ENCODE peak calls at places on chromosomes 1 and 21, in nine cellular contexts. G is heart right ventricle, Y is HL-60, Q is astrocyte of the spinal cord, P is tibial nerve, W is A549, J is bronchial epithelial cell, L is cardiac muscle cell, N is pancreas. Z is an unnamed sample.

GRCh38 chr1:90802622-90803021 is 85.5 kb upstream of the BARHL2 start:
- DNase-seq in G (no peak), Y (no peak), Q (no peak), P (no peak), W (no peak), J (no peak), L (no peak), N (no peak), Z (no peak)

GRCh38 chr1:173900427-173900826 is 16.7 kb downstream of the SERPINC1 start:
- DNase-seq in G (no peak), Y (no peak), Q (no peak), P (no peak), W (no peak), J (no peak), L (no peak), N (no peak), Z (no peak)

GRCh38 chr1:55081188-55081904 is 42.0 kb downstream of the PCSK9 start:
- DNase-seq in G (no peak), Y (no peak), Q (peak), P (no peak), W (no peak), J (peak), L (peak), N (no peak), Z (no peak)

GRCh38 chr1:66984491-66984890 is 59.7 kb downstream of the MIER1 start:
- DNase-seq in G (no peak), Y (no peak), Q (no peak), P (no peak), W (no peak), J (no peak), L (no peak), N (no peak), Z (peak)

GRCh38 chr1:226644541-226645176 is 94.4 kb downstream of the ITPKB start:
- DNase-seq in G (no peak), Y (no peak), Q (no peak), P (no peak), W (no peak), J (no peak), L (no peak), N (peak), Z (no peak)

GRCh38 chr1:175317309-175317708 is 124.7 kb upstream of the KIAA0040 start:
- DNase-seq in G (no peak), Y (no peak), Q (no peak), P (no peak), W (no peak), J (no peak), L (peak), N (no peak), Z (no peak)

GRCh38 chr1:237124856-237125462 is 83.0 kb downstream of the RYR2 start:
- DNase-seq in G (no peak), Y (peak), Q (no peak), P (no peak), W (peak), J (no peak), L (peak), N (no peak), Z (peak)

GRCh38 chr1:186206046-186206564 is 168.9 kb downstream of the TPR start:
- DNase-seq in G (no peak), Y (no peak), Q (no peak), P (no peak), W (no peak), J (no peak), L (no peak), N (no peak), Z (no peak)

GRCh38 chr1:97017895-97018294 is 296.3 kb downstream of the PTBP2 start:
- DNase-seq in G (no peak), Y (no peak), Q (no peak), P (no peak), W (peak), J (peak), L (no peak), N (no peak), Z (no peak)

GRCh38 chr1:115495603-115496002 is 146.2 kb upstream of the VANGL1 start:
- DNase-seq in G (no peak), Y (no peak), Q (peak), P (no peak), W (no peak), J (peak), L (no peak), N (no peak), Z (no peak)

GRCh38 chr21:38937286-38937790 is 131.6 kb downstream of the ETS2 start:
- DNase-seq in G (no peak), Y (no peak), Q (no peak), P (no peak), W (no peak), J (no peak), L (no peak), N (no peak), Z (no peak)

GRCh38 chr1:150551784-150552691 is 2.8 kb downstream of the ADAMTSL4 start:
- DNase-seq in G (peak), Y (peak), Q (peak), P (peak), W (peak), J (peak), L (peak), N (no peak), Z (no peak)

GRCh38 chr1:165854101-165854845 is 26.9 kb downstream of the UCK2 start:
- DNase-seq in G (no peak), Y (peak), Q (peak), P (no peak), W (peak), J (peak), L (peak), N (no peak), Z (no peak)

GRCh38 chr1:169240449-169241242 is 127.0 kb downstream of the NME7 start:
- DNase-seq in G (no peak), Y (no peak), Q (no peak), P (no peak), W (no peak), J (peak), L (peak), N (no peak), Z (no peak)

GRCh38 chr1:157961805-157962762 is 31.4 kb upstream of the KIRREL1 start:
- DNase-seq in G (no peak), Y (no peak), Q (peak), P (no peak), W (peak), J (peak), L (peak), N (no peak), Z (no peak)

GRCh38 chr1:29270881-29271390 is 34.6 kb downstream of the PTPRU start:
- DNase-seq in G (no peak), Y (no peak), Q (no peak), P (no peak), W (no peak), J (no peak), L (no peak), N (no peak), Z (no peak)

GRCh38 chr1:9996624-9997582 is at the start of gene RBP7:
- DNase-seq in G (peak), Y (peak), Q (no peak), P (no peak), W (peak), J (peak), L (no peak), N (peak), Z (peak)

GRCh38 chr1:109979489-109980091 is 5.0 kb upstream of the AHCYL1 start:
- DNase-seq in G (no peak), Y (no peak), Q (peak), P (no peak), W (peak), J (peak), L (peak), N (no peak), Z (no peak)

GRCh38 chr21:37593740-37594471 is 227.3 kb downstream of the DYRK1A start:
- DNase-seq in G (no peak), Y (no peak), Q (no peak), P (no peak), W (no peak), J (no peak), L (no peak), N (no peak), Z (no peak)

GRCh38 chr1:12215118-12215517 is 14.7 kb upstream of the VPS13D start:
- DNase-seq in G (no peak), Y (no peak), Q (no peak), P (no peak), W (no peak), J (no peak), L (no peak), N (no peak), Z (no peak)

GRCh38 chr1:228099331-228099732 is 3.8 kb downstream of the C1orf35 start:
- DNase-seq in G (no peak), Y (no peak), Q (no peak), P (no peak), W (no peak), J (no peak), L (no peak), N (peak), Z (peak)

GRCh38 chr1:158196461-158196860 is 15.8 kb downstream of the CD1D start:
- DNase-seq in G (no peak), Y (no peak), Q (no peak), P (no peak), W (no peak), J (peak), L (no peak), N (no peak), Z (no peak)

GRCh38 chr1:235708390-235708962 is 58.9 kb upstream of the GNG4 start:
- DNase-seq in G (no peak), Y (no peak), Q (peak), P (no peak), W (peak), J (peak), L (no peak), N (no peak), Z (no peak)

GRCh38 chr1:175033931-175034330 is 10.7 kb upstream of the MRPS14 start:
- DNase-seq in G (no peak), Y (no peak), Q (no peak), P (no peak), W (no peak), J (no peak), L (no peak), N (no peak), Z (no peak)

GRCh38 chr1:193634470-193634869 is 448.1 kb upstream of the B3GALT2 start:
- DNase-seq in G (no peak), Y (peak), Q (no peak), P (no peak), W (no peak), J (peak), L (peak), N (no peak), Z (no peak)

GRCh38 chr1:119467857-119468666 is 38.9 kb upstream of the HSD3B1 start:
- DNase-seq in G (no peak), Y (no peak), Q (no peak), P (no peak), W (no peak), J (no peak), L (no peak), N (no peak), Z (no peak)

GRCh38 chr21:19458295-19458694 is 1054.7 kb upstream of the TMPRSS15 start:
- DNase-seq in G (no peak), Y (no peak), Q (no peak), P (no peak), W (no peak), J (no peak), L (no peak), N (no peak), Z (no peak)

GRCh38 chr1:188117436-188117835 is 1288.7 kb downstream of the PLA2G4A start:
- DNase-seq in G (no peak), Y (no peak), Q (no peak), P (no peak), W (no peak), J (peak), L (no peak), N (no peak), Z (no peak)

GRCh38 chr1:245856944-245857531 is 650.0 kb downstream of the SMYD3 start:
- DNase-seq in G (no peak), Y (no peak), Q (peak), P (no peak), W (peak), J (peak), L (peak), N (no peak), Z (no peak)

GRCh38 chr1:18998016-18998724 is 41.7 kb upstream of the IFFO2 start:
- DNase-seq in G (no peak), Y (no peak), Q (no peak), P (no peak), W (no peak), J (peak), L (no peak), N (no peak), Z (no peak)

GRCh38 chr1:233904979-233905415 is 521 bp downstream of the SLC35F3 start:
- DNase-seq in G (peak), Y (no peak), Q (peak), P (no peak), W (peak), J (no peak), L (peak), N (peak), Z (no peak)

GRCh38 chr1:205578780-205579571 is 52.8 kb downstream of the ELK4 start:
- DNase-seq in G (no peak), Y (no peak), Q (no peak), P (no peak), W (no peak), J (peak), L (no peak), N (no peak), Z (no peak)

GRCh38 chr1:157077394-157077793 is 22.2 kb downstream of the ETV3L start:
- DNase-seq in G (no peak), Y (no peak), Q (no peak), P (no peak), W (no peak), J (no peak), L (no peak), N (no peak), Z (no peak)

DNA sequence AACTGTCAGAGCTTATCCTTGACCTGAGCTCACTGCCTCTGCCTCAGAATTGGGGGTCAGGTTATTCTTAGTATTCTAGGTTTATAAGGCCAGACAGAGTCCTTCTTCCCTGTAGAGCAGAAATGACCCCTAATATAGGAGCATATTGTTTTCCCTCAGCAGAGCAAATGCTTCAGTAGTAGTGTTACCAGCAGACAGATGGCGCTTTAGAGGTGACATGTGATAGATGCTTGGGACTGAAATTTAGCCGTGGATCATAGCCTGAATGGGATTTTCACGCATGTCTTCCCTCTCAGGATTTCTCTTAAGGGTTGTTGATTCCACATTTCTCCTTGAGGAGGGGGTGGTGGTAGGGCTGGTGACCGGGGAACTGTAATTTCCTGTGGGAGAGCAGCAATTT is 24.5 kb downstream of the ADARB1 start:
- DNase-seq in G (no peak), Y (no peak), Q (no peak), P (no peak), W (peak), J (no peak), L (peak), N (no peak), Z (peak)
- TF ChIP-seq CTCF in G (peak), Y (peak), Q (peak), P (no peak), W (peak), J (peak), L (peak), N (no peak), Z (peak)

DNA sequence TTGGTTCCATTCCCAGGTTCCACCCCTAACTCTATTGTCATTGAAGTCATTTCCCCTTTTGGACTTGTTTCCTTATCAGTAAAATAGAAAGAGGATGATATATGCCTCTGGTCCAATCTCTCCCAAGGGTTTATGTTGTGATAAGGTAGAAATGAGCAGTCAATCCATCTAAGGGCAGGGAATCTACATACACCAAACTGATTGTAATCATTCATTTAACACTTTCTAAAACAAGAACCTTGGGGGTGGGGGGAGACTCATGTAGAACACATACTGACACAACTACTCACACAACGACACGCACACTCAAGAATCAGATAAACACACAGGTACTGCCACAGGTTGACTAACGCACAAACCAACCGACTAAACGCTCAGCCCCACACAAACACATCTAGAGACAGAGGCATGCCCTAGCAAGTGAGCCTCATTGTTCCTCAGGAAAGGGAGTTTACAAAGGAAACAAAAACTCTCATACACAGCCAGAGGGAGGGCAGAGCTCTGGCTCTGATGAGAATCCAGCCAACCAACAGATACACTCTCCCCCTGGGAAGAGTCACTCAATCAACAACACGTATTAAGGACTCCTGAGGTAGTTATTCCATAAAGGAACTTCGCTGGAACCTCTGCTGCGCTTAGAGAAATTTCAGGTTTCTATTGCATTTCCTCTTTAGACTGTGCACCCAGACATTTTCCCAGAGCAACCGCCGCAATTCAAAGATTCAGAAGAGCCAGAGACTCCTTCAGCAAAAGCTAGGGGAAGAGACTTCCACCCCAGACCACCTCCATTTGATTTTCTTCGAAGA is 982 bp downstream of the F11R start:
- DNase-seq in G (no peak), Y (peak), Q (no peak), P (no peak), W (no peak), J (peak), L (peak), N (no peak), Z (no peak)
- TF ChIP-seq CTCF in G (no peak), Y (no peak), Q (no peak), P (no peak), W (no peak), J (no peak), L (no peak), N (no peak), Z (no peak)

GRCh38 chr1:33147997-33148314 is 33.9 kb downstream of the TRIM62 start:
- DNase-seq in G (no peak), Y (no peak), Q (no peak), P (no peak), W (peak), J (peak), L (peak), N (no peak), Z (no peak)
- TF ChIP-seq CTCF in G (no peak), Y (no peak), Q (peak), P (no peak), W (peak), J (peak), L (peak), N (no peak), Z (peak)

GRCh38 chr1:15684042-15684461 is at the start of gene PLEKHM2:
- DNase-seq in G (peak), Y (no peak), Q (no peak), P (no peak), W (no peak), J (no peak), L (peak), N (peak), Z (peak)

GRCh38 chr1:15682886-15683410 is 1.2 kb upstream of the PLEKHM2 start:
- DNase-seq in G (no peak), Y (no peak), Q (no peak), P (no peak), W (no peak), J (no peak), L (no peak), N (no peak), Z (no peak)

GRCh38 chr1:15685820-15686219 is 1.7 kb downstream of the PLEKHM2 start:
- DNase-seq in G (no peak), Y (no peak), Q (no peak), P (no peak), W (no peak), J (peak), L (no peak), N (no peak), Z (no peak)

GRCh38 chr1:15683411-15684039 is 595 bp upstream of the PLEKHM2 start:
- DNase-seq in G (no peak), Y (no peak), Q (no peak), P (no peak), W (no peak), J (no peak), L (no peak), N (no peak), Z (no peak)

DNA sequence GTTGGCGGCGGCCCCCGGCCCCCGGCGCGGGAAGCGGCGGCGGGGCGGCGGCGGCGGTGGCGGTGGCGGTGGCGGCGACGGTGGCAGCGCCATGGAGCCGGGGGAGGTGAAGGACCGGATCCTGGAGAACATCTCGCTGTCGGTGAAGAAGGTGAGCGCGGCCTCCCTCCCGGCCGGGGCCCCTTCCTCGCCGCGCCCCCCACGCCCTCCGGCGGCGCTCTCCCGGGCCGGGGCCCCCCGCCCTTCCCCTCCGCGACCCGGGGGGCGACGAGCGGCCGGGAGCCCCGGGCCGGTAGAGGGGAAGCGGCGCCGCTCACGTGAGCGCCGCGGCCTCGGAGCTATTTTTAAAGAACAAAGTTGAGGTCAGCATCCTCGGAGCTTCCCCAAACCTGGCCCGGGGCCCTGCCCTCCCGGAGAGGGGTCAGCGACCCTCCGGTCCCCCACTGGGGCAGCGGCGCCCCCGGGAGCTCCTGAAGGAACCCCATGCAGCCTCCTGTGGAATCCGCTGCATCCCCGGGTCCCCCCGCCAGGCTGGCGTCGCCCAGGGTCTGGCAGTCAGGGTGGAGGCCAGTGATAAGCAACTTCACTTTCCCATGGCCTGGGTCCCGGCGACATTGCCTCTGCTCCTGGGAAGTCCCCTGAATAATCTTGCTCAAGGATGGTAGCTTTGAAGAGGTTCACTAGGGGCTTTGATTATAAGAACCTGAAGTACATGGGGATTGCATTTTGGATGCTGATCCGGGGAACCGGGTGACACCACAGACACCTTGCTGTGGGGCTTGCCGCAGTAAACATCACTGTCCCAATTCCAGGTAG is 556 bp downstream of the PLEKHM2 start:
- DNase-seq in G (peak), Y (peak), Q (no peak), P (no peak), W (no peak), J (no peak), L (peak), N (peak), Z (peak)
- TF ChIP-seq CTCF in G (no peak), Y (no peak), Q (no peak), P (peak), W (no peak), J (no peak), L (no peak), N (no peak), Z (no peak)

GRCh38 chr1:35756064-35756463 is 13.7 kb downstream of the CLSPN start:
- DNase-seq in G (no peak), Y (no peak), Q (no peak), P (no peak), W (no peak), J (no peak), L (no peak), N (no peak), Z (no peak)

GRCh38 chr1:35748326-35748725 is 21.5 kb downstream of the CLSPN start:
- DNase-seq in G (no peak), Y (no peak), Q (no peak), P (no peak), W (no peak), J (peak), L (no peak), N (no peak), Z (no peak)

DNA sequence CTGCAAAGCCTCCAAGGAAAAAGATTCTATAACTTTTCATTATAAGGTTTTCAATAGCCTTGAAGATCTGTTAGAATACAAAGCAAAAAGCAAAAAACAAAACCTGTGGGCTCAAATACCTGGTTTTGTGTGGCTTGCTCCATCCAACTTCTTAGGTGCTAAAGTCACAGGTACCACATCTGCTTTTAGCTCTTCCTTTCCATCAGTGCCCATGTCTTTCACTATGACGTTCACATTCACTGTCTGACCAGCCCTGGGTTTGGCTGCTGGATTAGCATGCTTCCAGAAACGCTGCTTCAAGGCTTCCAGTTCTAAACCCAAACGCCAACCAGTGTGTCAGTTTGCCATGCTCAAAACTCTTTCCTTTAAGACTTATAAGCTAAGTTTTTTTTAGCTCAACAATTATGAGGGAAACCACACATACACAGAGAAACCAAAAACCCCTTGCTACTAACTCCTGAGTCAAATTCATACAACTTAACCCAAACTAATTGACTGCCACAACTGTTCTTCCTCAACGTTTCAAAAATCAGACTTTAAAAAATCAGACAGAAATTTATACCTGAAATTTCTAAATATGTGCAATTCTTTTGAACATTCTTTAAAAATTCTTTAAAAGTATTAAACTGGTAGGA is 16.0 kb downstream of the CLSPN start:
- DNase-seq in G (no peak), Y (no peak), Q (no peak), P (no peak), W (no peak), J (no peak), L (no peak), N (no peak), Z (no peak)
- TF ChIP-seq CTCF in G (no peak), Y (no peak), Q (no peak), P (no peak), W (no peak), J (no peak), L (no peak), N (no peak), Z (no peak)

Z was measured in GM13977.